ENCODE peak calls at places on chromosome 11, in five cellular contexts. G, M, U, A and O are unnamed samples.
A peak's percentile ranks its signal among the peaks of the same experiment; 100 is the strongest.

GRCh38 chr11:34250732-34251639 is 106.8 kb downstream of the ABTB2 start:
- DNase-seq in G (peak; percentile 53), M (peak; percentile 40), U (no peak), A (peak; percentile 29), O (no peak)

GRCh38 chr11:58658553-58659080 is 36.2 kb downstream of the CNTF start:
- DNase-seq in G (no peak), M (no peak), U (no peak), A (no peak), O (peak; percentile 35)

GRCh38 chr11:102287963-102288744 is 29.1 kb upstream of the BIRC3 start:
- DNase-seq in G (peak; percentile 69), M (peak; percentile 41), U (peak; percentile 69), A (peak; percentile 77), O (no peak)

GRCh38 chr11:19228956-19229355 is 11.8 kb downstream of the E2F8 start:
- DNase-seq in G (no peak), M (no peak), U (no peak), A (no peak), O (no peak)

GRCh38 chr11:130737866-130738431 is 178.3 kb downstream of the SNX19 start:
- DNase-seq in G (no peak), M (no peak), U (peak; percentile 61), A (peak; percentile 74), O (no peak)

GRCh38 chr11:8814209-8814922 is 96.6 kb upstream of the AKIP1 start:
- DNase-seq in G (peak; percentile 27), M (no peak), U (no peak), A (no peak), O (peak; percentile 52)

GRCh38 chr11:128705124-128705920 is 11.4 kb downstream of the FLI1 start:
- DNase-seq in G (no peak), M (no peak), U (no peak), A (no peak), O (no peak)

GRCh38 chr11:44943118-44943517 is 7.6 kb downstream of the TP53I11 start:
- DNase-seq in G (peak; percentile 80), M (no peak), U (no peak), A (no peak), O (no peak)

GRCh38 chr11:84558085-84558905 is 1068.8 kb downstream of the DLG2 start:
- DNase-seq in G (peak; percentile 12), M (peak; percentile 28), U (peak; percentile 5), A (peak; percentile 34), O (peak; percentile 14)

GRCh38 chr11:95704865-95705264 is 84.7 kb downstream of the FAM76B start:
- DNase-seq in G (no peak), M (no peak), U (no peak), A (no peak), O (no peak)

GRCh38 chr11:78039919-78040671 is 17.0 kb upstream of the KCTD14 start:
- DNase-seq in G (peak; percentile 60), M (peak; percentile 32), U (peak; percentile 63), A (peak; percentile 75), O (peak; percentile 72)

GRCh38 chr11:130581631-130582030 is 133.2 kb downstream of the ADAMTS15 start:
- DNase-seq in G (no peak), M (no peak), U (no peak), A (peak; percentile 31), O (no peak)

GRCh38 chr11:210122-210802 is 2.8 kb downstream of the RIC8A start:
- DNase-seq in G (no peak), M (no peak), U (peak; percentile 35), A (peak; percentile 77), O (peak; percentile 17)

GRCh38 chr11:119709638-119710346 is 19.2 kb downstream of the NECTIN1 start:
- DNase-seq in G (peak; percentile 90), M (peak; percentile 67), U (peak; percentile 97), A (peak; percentile 70), O (no peak)

GRCh38 chr11:116167706-116168458 is 604.9 kb downstream of the BUD13 start:
- DNase-seq in G (no peak), M (no peak), U (no peak), A (no peak), O (no peak)

GRCh38 chr11:63845305-63845704 is 6.4 kb downstream of the MARK2 start:
- DNase-seq in G (no peak), M (no peak), U (no peak), A (peak; percentile 59), O (no peak)

GRCh38 chr11:118232659-118233058 is 7.8 kb upstream of the JAML start:
- DNase-seq in G (no peak), M (no peak), U (no peak), A (no peak), O (no peak)

GRCh38 chr11:3434976-3435375 is 56.0 kb upstream of the ZNF195 start:
- DNase-seq in G (no peak), M (no peak), U (no peak), A (no peak), O (no peak)

GRCh38 chr11:2259466-2259830 is 10.9 kb downstream of the ASCL2 start:
- DNase-seq in G (no peak), M (no peak), U (no peak), A (no peak), O (no peak)

GRCh38 chr11:22624742-22625447 is 728 bp downstream of the FANCF start:
- DNase-seq in G (peak; percentile 70), M (peak; percentile 67), U (peak; percentile 24), A (peak; percentile 48), O (peak; percentile 28)

GRCh38 chr11:59426361-59427067 is at the start of gene OR5A2:
- DNase-seq in G (no peak), M (no peak), U (no peak), A (no peak), O (no peak)

GRCh38 chr11:100434821-100435641 is 252.1 kb upstream of the ARHGAP42 start:
- DNase-seq in G (no peak), M (peak; percentile 3), U (no peak), A (no peak), O (no peak)

GRCh38 chr11:80109031-80109430 is 668.2 kb upstream of the TENM4 start:
- DNase-seq in G (no peak), M (no peak), U (no peak), A (no peak), O (no peak)

GRCh38 chr11:67732045-67732787 is 57.8 kb upstream of the ALDH3B2 start:
- DNase-seq in G (no peak), M (no peak), U (no peak), A (no peak), O (no peak)

GRCh38 chr11:115577701-115578100 is 73.5 kb upstream of the CADM1 start:
- DNase-seq in G (no peak), M (no peak), U (no peak), A (no peak), O (no peak)

GRCh38 chr11:41282436-41282835 is 177.0 kb downstream of the LRRC4C start:
- DNase-seq in G (no peak), M (no peak), U (no peak), A (no peak), O (no peak)

GRCh38 chr11:24932110-24933000 is 435.5 kb downstream of the LUZP2 start:
- DNase-seq in G (no peak), M (peak; percentile 1), U (no peak), A (no peak), O (no peak)

GRCh38 chr11:116891746-116892145 is 54.3 kb upstream of the APOA1 start:
- DNase-seq in G (no peak), M (no peak), U (no peak), A (no peak), O (no peak)

GRCh38 chr11:120784566-120785251 is 239.2 kb upstream of the TBCEL start:
- DNase-seq in G (no peak), M (peak; percentile 62), U (no peak), A (no peak), O (no peak)

GRCh38 chr11:26556582-26556981 is 15.5 kb downstream of the MUC15 start:
- DNase-seq in G (no peak), M (no peak), U (no peak), A (no peak), O (no peak)

GRCh38 chr11:26549176-26549575 is 22.9 kb downstream of the MUC15 start:
- DNase-seq in G (no peak), M (no peak), U (no peak), A (no peak), O (no peak)

GRCh38 chr11:26550022-26550421 is 22.0 kb downstream of the MUC15 start:
- DNase-seq in G (no peak), M (no peak), U (no peak), A (no peak), O (no peak)

GRCh38 chr11:26553182-26553581 is 18.9 kb downstream of the MUC15 start:
- DNase-seq in G (no peak), M (no peak), U (no peak), A (no peak), O (no peak)

GRCh38 chr11:26551186-26551801 is 20.8 kb downstream of the MUC15 start:
- DNase-seq in G (no peak), M (no peak), U (peak; percentile 6), A (no peak), O (no peak)
- TF ChIP-seq CTCF in G (no peak), M (peak; percentile 53), U (peak; percentile 38), A (peak; percentile 31), O (peak; percentile 60)

GRCh38 chr11:55942785-55943392 is 6.7 kb upstream of the OR5I1 start:
- DNase-seq in G (peak; percentile 3), M (no peak), U (peak; percentile 2), A (peak; percentile 1), O (no peak)
- TF ChIP-seq CTCF in G (peak; percentile 10), M (peak; percentile 63), U (peak; percentile 15), A (no peak), O (peak; percentile 14)

DNA sequence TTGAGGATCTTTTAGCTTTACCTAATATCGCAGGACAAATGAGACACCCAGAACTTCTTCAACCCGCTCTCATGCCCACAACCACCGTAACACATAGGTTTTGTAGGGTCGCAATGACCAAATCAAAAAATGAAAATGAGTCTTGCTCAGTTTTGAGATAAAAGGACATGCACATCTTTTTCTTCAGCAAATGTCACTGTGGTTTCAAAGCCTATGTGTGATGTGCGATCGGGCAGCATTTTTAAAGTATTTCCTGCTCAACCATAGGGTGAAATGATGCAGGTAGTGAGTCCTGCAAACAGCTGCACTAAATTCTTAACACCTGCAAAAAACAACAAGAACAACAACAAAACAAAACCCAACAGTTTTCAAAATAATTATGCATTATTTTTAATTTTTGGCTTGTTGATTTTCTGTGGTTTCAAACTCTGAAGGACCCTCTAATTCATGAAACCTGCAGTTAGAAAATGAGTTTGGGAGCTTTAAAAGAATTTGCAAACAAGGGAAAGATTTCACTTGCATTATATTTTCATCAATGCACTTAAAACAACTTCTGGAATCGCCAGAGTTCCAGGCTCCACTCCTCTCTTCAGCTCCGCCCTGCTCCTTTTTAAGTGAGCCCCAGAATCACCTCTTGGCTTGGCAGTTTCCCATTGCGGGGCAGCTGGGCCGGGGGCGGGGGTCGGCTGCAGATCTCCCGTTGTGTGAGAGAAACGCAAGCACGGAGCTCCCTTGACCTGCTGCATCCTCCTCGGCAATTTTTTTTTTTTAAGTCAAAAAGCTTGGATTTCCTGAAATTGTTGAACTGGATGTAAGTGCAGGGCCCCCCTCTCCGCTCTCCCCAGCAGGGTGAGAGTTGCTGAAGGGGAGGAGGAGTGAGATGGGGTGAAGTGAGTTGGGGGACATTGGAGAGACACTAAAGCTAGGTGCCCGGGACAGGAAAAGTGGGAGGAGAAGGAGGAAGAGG is 79.5 kb downstream of the PRR5L start:
- DNase-seq in G (no peak), M (peak; percentile 36), U (no peak), A (no peak), O (no peak)
- TF ChIP-seq CTCF in G (no peak), M (no peak), U (no peak), A (peak; percentile 10), O (no peak)

DNA sequence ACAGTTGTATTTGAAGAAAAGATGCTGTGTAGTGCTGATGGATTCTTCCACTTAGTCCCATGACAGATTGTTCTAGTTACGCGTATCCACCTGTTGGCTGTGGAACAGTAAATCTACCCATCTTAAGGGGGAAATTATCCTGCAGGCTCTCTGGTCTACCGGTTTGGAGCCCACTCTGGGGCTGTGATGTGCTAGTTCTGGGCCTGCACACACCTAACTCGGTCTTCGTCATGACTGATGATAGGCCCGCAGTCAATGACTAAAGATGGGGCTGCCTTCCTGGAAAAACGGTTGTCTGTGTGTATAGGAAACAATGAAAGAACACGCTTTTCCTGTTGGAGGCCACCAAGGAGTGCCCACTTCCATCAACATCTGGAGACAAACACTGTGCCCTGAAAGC is 6.2 kb upstream of the RBM4B start:
- DNase-seq in G (no peak), M (no peak), U (no peak), A (no peak), O (no peak)
- TF ChIP-seq CTCF in G (no peak), M (no peak), U (no peak), A (no peak), O (no peak)